ENCODE peak calls at places on chromosomes 16 and 17, in seven cellular contexts. G, P, Z, A, Q, D and V are unnamed samples.

GRCh38 chr17:79459003-79459655 is 151.7 kb downstream of the RBFOX3 start:
- DNase-seq in G (no peak), P (no peak), Z (no peak), A (no peak), Q (no peak), D (no peak), V (no peak)

GRCh38 chr16:4306439-4307214 is 9.2 kb upstream of the GLIS2 start:
- DNase-seq in G (peak), P (no peak), Z (no peak), A (no peak), Q (peak), D (no peak), V (no peak)

GRCh38 chr17:45364531-45365390 is 47.9 kb upstream of the MAP3K14 start:
- DNase-seq in G (no peak), P (peak), Z (no peak), A (no peak), Q (peak), D (peak), V (no peak)

GRCh38 chr17:10186771-10187425 is 11.5 kb downstream of the GAS7 start:
- DNase-seq in G (no peak), P (no peak), Z (no peak), A (no peak), Q (no peak), D (no peak), V (no peak)

GRCh38 chr17:35088911-35089845 is 25.7 kb upstream of the RFFL start:
- DNase-seq in G (peak), P (peak), Z (peak), A (peak), Q (peak), D (peak), V (peak)

GRCh38 chr16:76854234-76854633 is 336.8 kb upstream of the MON1B start:
- DNase-seq in G (no peak), P (peak), Z (peak), A (no peak), Q (no peak), D (peak), V (no peak)

GRCh38 chr17:4969551-4970231 is 2.1 kb upstream of the SPAG7 start:
- DNase-seq in G (no peak), P (no peak), Z (no peak), A (no peak), Q (peak), D (no peak), V (peak)

GRCh38 chr16:14600164-14600563 is 29.9 kb downstream of the PARN start:
- DNase-seq in G (no peak), P (peak), Z (peak), A (no peak), Q (no peak), D (peak), V (peak)

GRCh38 chr17:309361-309888 is 43.2 kb downstream of the RPH3AL start:
- DNase-seq in G (peak), P (no peak), Z (peak), A (peak), Q (no peak), D (no peak), V (no peak)

GRCh38 chr16:85430523-85431381 is 182.4 kb upstream of the GSE1 start:
- DNase-seq in G (peak), P (no peak), Z (no peak), A (peak), Q (peak), D (no peak), V (no peak)

GRCh38 chr17:13297198-13297597 is 279.4 kb upstream of the ELAC2 start:
- DNase-seq in G (peak), P (no peak), Z (no peak), A (peak), Q (no peak), D (no peak), V (no peak)

GRCh38 chr16:5615868-5616642 is 518.5 kb upstream of the EEF2KMT start:
- DNase-seq in G (peak), P (peak), Z (peak), A (peak), Q (peak), D (no peak), V (peak)
- TF ChIP-seq CTCF in G (peak), P (peak), Z (peak), A (peak), Q (peak), D (peak), V (peak)

GRCh38 chr17:77606865-77607210 is 351.7 kb upstream of the TNRC6C start:
- DNase-seq in G (no peak), P (no peak), Z (no peak), A (no peak), Q (no peak), D (no peak), V (no peak)
- TF ChIP-seq CTCF in G (no peak), P (no peak), Z (no peak), A (no peak), Q (no peak), D (no peak), V (peak)

DNA sequence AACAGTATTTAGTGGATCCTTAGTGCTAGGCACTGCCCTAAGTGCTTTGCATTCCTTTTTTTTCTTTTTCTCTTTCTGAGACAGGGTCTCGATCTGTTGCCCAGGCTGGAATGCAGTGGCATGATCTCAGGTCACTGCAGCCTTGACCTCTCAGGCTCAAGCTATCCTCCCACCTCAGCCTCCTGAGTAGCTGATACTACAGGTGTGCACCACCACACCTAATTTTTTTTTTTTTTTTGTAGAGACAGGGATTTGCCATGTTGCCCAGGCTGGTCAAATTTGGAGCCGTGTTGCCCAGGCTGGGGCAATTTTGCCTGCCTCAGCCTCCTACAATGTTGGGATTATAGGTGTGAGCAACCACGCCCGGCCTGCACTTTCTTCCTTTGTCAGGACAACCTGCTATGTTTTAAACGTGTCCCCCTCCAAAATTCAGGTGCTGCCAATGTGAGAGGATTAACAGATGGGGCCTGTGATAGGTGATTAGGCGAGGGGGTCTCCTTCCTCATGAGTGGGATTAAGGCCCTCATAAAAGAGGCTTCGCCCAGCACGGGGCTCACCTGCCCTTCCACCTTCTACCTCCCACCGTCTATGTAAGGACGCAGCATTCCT is 5.4 kb downstream of the NQO1 start:
- DNase-seq in G (no peak), P (no peak), Z (no peak), A (no peak), Q (no peak), D (no peak), V (no peak)
- TF ChIP-seq CTCF in G (no peak), P (no peak), Z (no peak), A (no peak), Q (no peak), D (no peak), V (no peak)

DNA sequence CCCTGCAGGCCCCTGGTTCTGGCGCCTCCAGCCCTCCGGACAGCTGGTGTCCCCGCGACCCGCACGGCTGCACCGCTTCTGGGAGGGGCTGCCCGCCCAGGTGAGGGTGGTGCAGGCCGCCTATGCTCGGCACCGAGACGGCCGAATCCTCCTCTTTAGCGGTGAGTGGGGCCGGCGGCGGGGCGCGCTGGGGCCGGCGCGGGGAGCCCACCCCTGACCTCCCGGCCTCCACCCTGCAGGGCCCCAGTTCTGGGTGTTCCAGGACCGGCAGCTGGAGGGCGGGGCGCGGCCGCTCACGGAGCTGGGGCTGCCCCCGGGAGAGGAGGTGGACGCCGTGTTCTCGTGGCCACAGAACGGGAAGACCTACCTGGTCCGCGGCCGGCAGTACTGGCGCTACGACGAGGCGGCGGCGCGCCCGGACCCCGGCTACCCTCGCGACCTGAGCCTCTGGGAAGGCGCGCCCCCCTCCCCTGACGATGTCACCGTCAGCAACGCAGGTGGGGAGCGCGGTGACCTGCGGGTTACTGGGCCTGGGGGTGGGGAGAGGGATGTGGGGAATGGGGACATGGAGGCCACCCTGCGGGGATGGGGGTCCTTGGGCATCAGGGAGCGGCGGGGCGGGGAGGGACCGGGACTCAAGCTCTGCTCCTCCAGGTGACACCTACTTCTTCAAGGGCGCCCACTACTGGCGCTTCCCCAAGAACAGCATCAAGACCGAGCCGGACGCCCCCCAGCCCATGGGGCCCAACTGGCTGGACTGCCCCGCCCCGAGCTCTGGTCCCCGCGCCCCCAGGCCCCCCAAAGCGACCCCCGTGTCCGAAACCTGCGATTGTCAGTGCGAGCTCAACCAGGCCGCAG is 7.0 kb upstream of the IL32 start:
- DNase-seq in G (peak), P (peak), Z (peak), A (peak), Q (peak), D (peak), V (no peak)
- TF ChIP-seq CTCF in G (no peak), P (no peak), Z (no peak), A (no peak), Q (no peak), D (no peak), V (no peak)